ENCODE peak calls at places on chromosome 12, in ten cellular contexts. E is nephron progenitor cell; D is left cardiac atrium; Z is cardiac septum; U is cerebellar cortex; O is WTC11; R is anterior cingulate cortex; H is activated CD4-positive, alpha-beta T cell treated with anti-CD3 and anti-CD28 coated beads for 36 hours; I is upper lobe of right lung; W is nucleus accumbens. A is an unnamed sample.

GRCh38 chr12:63450821-63451220 is 217.5 kb downstream of the DPY19L2 start:
- DNase-seq in E (no peak), D (no peak), Z (no peak), U (no peak), O (no peak), R (no peak), H (no peak), I (no peak), W (no peak), A (no peak)

GRCh38 chr12:13084898-13085640 is 18.4 kb downstream of the GSG1 start:
- DNase-seq in E (no peak), D (no peak), Z (no peak), U (no peak), O (no peak), R (no peak), H (no peak), I (no peak), W (no peak), A (no peak)

GRCh38 chr12:98678946-98679610 is 34.0 kb downstream of the APAF1 start:
- DNase-seq in E (no peak), D (no peak), Z (no peak), U (no peak), O (no peak), R (no peak), H (no peak), I (no peak), W (no peak), A (no peak)

GRCh38 chr12:95173392-95174251 is 43.6 kb downstream of the FGD6 start:
- DNase-seq in E (no peak), D (peak; percentile 86), Z (peak; percentile 78), U (peak; percentile 74), O (no peak), R (no peak), H (no peak), I (peak; percentile 74), W (no peak), A (no peak)

GRCh38 chr12:109763201-109763841 is 49.7 kb downstream of the FAM222A start:
- DNase-seq in E (no peak), D (no peak), Z (no peak), U (no peak), O (no peak), R (no peak), H (peak; percentile 45), I (peak; percentile 19), W (no peak), A (no peak)

GRCh38 chr12:59182660-59183455 is 262.6 kb upstream of the LRIG3 start:
- DNase-seq in E (no peak), D (no peak), Z (no peak), U (no peak), O (no peak), R (no peak), H (no peak), I (no peak), W (no peak), A (no peak)

GRCh38 chr12:75854681-75855309 is 176.8 kb downstream of the PHLDA1 start:
- DNase-seq in E (no peak), D (no peak), Z (no peak), U (no peak), O (no peak), R (no peak), H (no peak), I (no peak), W (no peak), A (no peak)

GRCh38 chr12:26810330-26810729 is 22.7 kb downstream of the ITPR2 start:
- DNase-seq in E (no peak), D (peak; percentile 73), Z (peak; percentile 79), U (peak; percentile 29), O (peak; percentile 22), R (no peak), H (no peak), I (no peak), W (no peak), A (no peak)

GRCh38 chr12:95126076-95126475 is 52.7 kb upstream of the NR2C1 start:
- DNase-seq in E (no peak), D (no peak), Z (no peak), U (no peak), O (no peak), R (no peak), H (no peak), I (no peak), W (no peak), A (no peak)

GRCh38 chr12:90677552-90677951 is 277.4 kb downstream of the CCER1 start:
- DNase-seq in E (no peak), D (no peak), Z (no peak), U (no peak), O (no peak), R (no peak), H (no peak), I (no peak), W (no peak), A (no peak)

GRCh38 chr12:89980236-89980635 is 271.6 kb upstream of the ATP2B1 start:
- DNase-seq in E (no peak), D (no peak), Z (no peak), U (no peak), O (no peak), R (no peak), H (no peak), I (no peak), W (no peak), A (no peak)

GRCh38 chr12:70815866-70816470 is 104.6 kb downstream of the PTPRR start:
- DNase-seq in E (no peak), D (no peak), Z (no peak), U (no peak), O (no peak), R (no peak), H (no peak), I (no peak), W (no peak), A (no peak)

GRCh38 chr12:94458882-94459772 is 540 bp downstream of the CEP83 start:
- DNase-seq in E (no peak), D (no peak), Z (no peak), U (peak; percentile 46), O (no peak), R (no peak), H (no peak), I (no peak), W (no peak), A (no peak)

GRCh38 chr12:74530676-74531075 is 7.0 kb upstream of the ATXN7L3B start:
- DNase-seq in E (no peak), D (no peak), Z (no peak), U (no peak), O (no peak), R (no peak), H (no peak), I (no peak), W (no peak), A (no peak)

GRCh38 chr12:112971248-112971647 is 7.1 kb upstream of the OAS2 start:
- DNase-seq in E (no peak), D (peak; percentile 52), Z (no peak), U (no peak), O (no peak), R (no peak), H (no peak), I (no peak), W (no peak), A (no peak)

GRCh38 chr12:49783917-49784676 is 42.7 kb downstream of the TMBIM6 start:
- DNase-seq in E (no peak), D (no peak), Z (no peak), U (no peak), O (no peak), R (no peak), H (no peak), I (no peak), W (no peak), A (no peak)

GRCh38 chr12:95796982-95797289 is 6.4 kb upstream of the NTN4 start:
- DNase-seq in E (no peak), D (no peak), Z (no peak), U (no peak), O (no peak), R (no peak), H (no peak), I (no peak), W (no peak), A (no peak)

GRCh38 chr12:18436163-18436562 is 174.8 kb downstream of the PIK3C2G start:
- DNase-seq in E (no peak), D (no peak), Z (no peak), U (no peak), O (no peak), R (no peak), H (no peak), I (no peak), W (no peak), A (no peak)

GRCh38 chr12:94225924-94226630 is 77.7 kb downstream of the PLXNC1 start:
- DNase-seq in E (no peak), D (no peak), Z (no peak), U (peak; percentile 29), O (peak; percentile 73), R (no peak), H (no peak), I (no peak), W (no peak), A (no peak)

GRCh38 chr12:92094751-92095161 is 50.9 kb downstream of the BTG1 start:
- DNase-seq in E (no peak), D (no peak), Z (no peak), U (no peak), O (no peak), R (no peak), H (no peak), I (no peak), W (no peak), A (no peak)

GRCh38 chr12:57280234-57281062 is 29.5 kb upstream of the STAC3 start:
- DNase-seq in E (no peak), D (no peak), Z (no peak), U (no peak), O (no peak), R (no peak), H (peak; percentile 88), I (no peak), W (no peak), A (peak; percentile 86)

GRCh38 chr12:49671051-49671765 is 36.0 kb downstream of the FMNL3 start:
- DNase-seq in E (no peak), D (no peak), Z (peak; percentile 80), U (peak; percentile 15), O (no peak), R (no peak), H (peak; percentile 77), I (no peak), W (no peak), A (peak; percentile 88)

GRCh38 chr12:132955094-132955932 is 793 bp downstream of the ZNF605 start:
- DNase-seq in E (peak; percentile 37), D (peak; percentile 58), Z (no peak), U (peak; percentile 36), O (no peak), R (no peak), H (peak; percentile 58), I (peak; percentile 72), W (no peak), A (peak; percentile 78)

GRCh38 chr12:111488271-111488670 is 82.5 kb downstream of the SH2B3 start:
- DNase-seq in E (peak; percentile 27), D (peak; percentile 55), Z (no peak), U (no peak), O (no peak), R (no peak), H (no peak), I (no peak), W (no peak), A (no peak)

GRCh38 chr12:69651922-69652321 is 41.2 kb upstream of the LRRC10 start:
- DNase-seq in E (no peak), D (no peak), Z (no peak), U (no peak), O (no peak), R (no peak), H (no peak), I (no peak), W (no peak), A (no peak)

GRCh38 chr12:95834572-95834971 is 24.2 kb upstream of the SNRPF start:
- DNase-seq in E (no peak), D (no peak), Z (no peak), U (no peak), O (no peak), R (no peak), H (no peak), I (no peak), W (no peak), A (no peak)

GRCh38 chr12:84912191-84913142 is at the start of gene SLC6A15:
- DNase-seq in E (peak; percentile 81), D (no peak), Z (peak; percentile 75), U (peak; percentile 91), O (peak; percentile 87), R (peak; percentile 77), H (peak; percentile 67), I (peak; percentile 68), W (peak; percentile 53), A (no peak)

GRCh38 chr12:107395817-107396216 is 289.8 kb upstream of the PWP1 start:
- DNase-seq in E (no peak), D (no peak), Z (no peak), U (no peak), O (no peak), R (no peak), H (no peak), I (no peak), W (no peak), A (no peak)

A was measured in spleen.